ENCODE peak calls at places on chromosome 1, in nine cellular contexts. One of them, this sample, is unnamed.

GRCh38 chr1:207579436-207579799 is 65.5 kb upstream of the CR1L start:
- DNase-seq in HFF-Myc: peak; percentile 61
- DNase-seq in ovary: peak; percentile 19
- DNase-seq in heart right ventricle: peak; percentile 9
- DNase-seq in lung: peak; percentile 48
- DNase-seq in RWPE1: peak; percentile 45
- DNase-seq in GM12865: peak; percentile 74
- DNase-seq in endodermal cell: peak; percentile 92
- DNase-seq in GM13977: peak; percentile 27
- DNase-seq in this sample: no peak

GRCh38 chr1:153779781-153780541 is 4.8 kb downstream of the SLC27A3 start:
- DNase-seq in heart right ventricle: no peak
- DNase-seq in HFF-Myc: no peak
- DNase-seq in GM13977: no peak
- DNase-seq in RWPE1: no peak
- DNase-seq in ovary: no peak
- DNase-seq in endodermal cell: no peak
- DNase-seq in lung: no peak
- DNase-seq in GM12865: no peak
- DNase-seq in this sample: peak; percentile 67

GRCh38 chr1:17687125-17687524 is 68.0 kb upstream of the ACTL8 start:
- DNase-seq in lung: no peak
- DNase-seq in ovary: no peak
- DNase-seq in HFF-Myc: no peak
- DNase-seq in GM12865: no peak
- DNase-seq in endodermal cell: no peak
- DNase-seq in RWPE1: no peak
- DNase-seq in heart right ventricle: no peak
- DNase-seq in GM13977: no peak
- DNase-seq in this sample: no peak

GRCh38 chr1:174788981-174789380 is 210.8 kb upstream of the CACYBP start:
- DNase-seq in GM12865: no peak
- DNase-seq in GM13977: no peak
- DNase-seq in ovary: no peak
- DNase-seq in lung: no peak
- DNase-seq in endodermal cell: no peak
- DNase-seq in HFF-Myc: peak; percentile 21
- DNase-seq in RWPE1: peak; percentile 69
- DNase-seq in heart right ventricle: no peak
- DNase-seq in this sample: no peak

GRCh38 chr1:12715896-12716437 is at the start of gene AADACL3:
- DNase-seq in ovary: no peak
- DNase-seq in HFF-Myc: no peak
- DNase-seq in endodermal cell: peak; percentile 59
- DNase-seq in RWPE1: no peak
- DNase-seq in heart right ventricle: no peak
- DNase-seq in GM12865: no peak
- DNase-seq in lung: no peak
- DNase-seq in GM13977: no peak
- DNase-seq in this sample: no peak

GRCh38 chr1:89005286-89006151 is 13.1 kb upstream of the KYAT3 start:
- DNase-seq in GM13977: no peak
- DNase-seq in HFF-Myc: no peak
- DNase-seq in ovary: no peak
- DNase-seq in lung: no peak
- DNase-seq in GM12865: no peak
- DNase-seq in RWPE1: no peak
- DNase-seq in endodermal cell: no peak
- DNase-seq in heart right ventricle: no peak
- DNase-seq in this sample: no peak

GRCh38 chr1:147849097-147849873 is 53.3 kb upstream of the GJA8 start:
- DNase-seq in lung: no peak
- DNase-seq in HFF-Myc: no peak
- DNase-seq in RWPE1: no peak
- DNase-seq in heart right ventricle: no peak
- DNase-seq in GM12865: no peak
- DNase-seq in ovary: no peak
- DNase-seq in endodermal cell: no peak
- DNase-seq in GM13977: no peak
- DNase-seq in this sample: no peak

GRCh38 chr1:6445062-6445763 is 20.6 kb downstream of the ESPN start:
- DNase-seq in endodermal cell: peak; percentile 88
- DNase-seq in lung: peak; percentile 62
- DNase-seq in heart right ventricle: no peak
- DNase-seq in GM12865: peak; percentile 41
- DNase-seq in RWPE1: no peak
- DNase-seq in HFF-Myc: no peak
- DNase-seq in GM13977: no peak
- DNase-seq in ovary: no peak
- DNase-seq in this sample: peak; percentile 86

GRCh38 chr1:114345930-114346479 is 165.0 kb downstream of the TRIM33 start:
- DNase-seq in HFF-Myc: no peak
- DNase-seq in endodermal cell: peak; percentile 82
- DNase-seq in RWPE1: peak; percentile 38
- DNase-seq in ovary: peak; percentile 39
- DNase-seq in GM13977: peak; percentile 45
- DNase-seq in GM12865: no peak
- DNase-seq in heart right ventricle: peak; percentile 14
- DNase-seq in lung: no peak
- DNase-seq in this sample: no peak

GRCh38 chr1:173149887-173150286 is 57.2 kb downstream of the TNFSF4 start:
- DNase-seq in HFF-Myc: no peak
- DNase-seq in endodermal cell: no peak
- DNase-seq in GM12865: no peak
- DNase-seq in ovary: no peak
- DNase-seq in RWPE1: peak; percentile 79
- DNase-seq in lung: peak; percentile 62
- DNase-seq in heart right ventricle: no peak
- DNase-seq in GM13977: no peak
- DNase-seq in this sample: no peak

GRCh38 chr1:92315766-92316413 is 17.0 kb downstream of the RPAP2 start:
- DNase-seq in HFF-Myc: no peak
- DNase-seq in RWPE1: no peak
- DNase-seq in GM12865: no peak
- DNase-seq in heart right ventricle: no peak
- DNase-seq in lung: no peak
- DNase-seq in endodermal cell: no peak
- DNase-seq in ovary: no peak
- DNase-seq in GM13977: no peak
- DNase-seq in this sample: no peak

GRCh38 chr1:201447911-201448871 is 20.8 kb downstream of the PHLDA3 start:
- DNase-seq in RWPE1: peak; percentile 91
- DNase-seq in GM12865: peak; percentile 87
- DNase-seq in heart right ventricle: peak; percentile 74
- DNase-seq in ovary: peak; percentile 67
- DNase-seq in HFF-Myc: no peak
- DNase-seq in GM13977: peak; percentile 83
- DNase-seq in lung: peak; percentile 75
- DNase-seq in endodermal cell: peak; percentile 95
- DNase-seq in this sample: no peak

GRCh38 chr1:53066941-53067738 is 5.1 kb downstream of the PODN start:
- DNase-seq in ovary: peak; percentile 22
- DNase-seq in endodermal cell: peak; percentile 39
- DNase-seq in GM12865: no peak
- DNase-seq in GM13977: peak; percentile 10
- DNase-seq in HFF-Myc: no peak
- DNase-seq in heart right ventricle: no peak
- DNase-seq in lung: no peak
- DNase-seq in RWPE1: no peak
- DNase-seq in this sample: peak; percentile 68

GRCh38 chr1:174875306-174875705 is 124.4 kb upstream of the CACYBP start:
- DNase-seq in ovary: no peak
- DNase-seq in GM13977: no peak
- DNase-seq in GM12865: peak; percentile 66
- DNase-seq in lung: peak; percentile 78
- DNase-seq in heart right ventricle: no peak
- DNase-seq in endodermal cell: peak; percentile 66
- DNase-seq in HFF-Myc: no peak
- DNase-seq in RWPE1: peak; percentile 52
- DNase-seq in this sample: no peak

GRCh38 chr1:37471345-37472231 is 2.8 kb upstream of the ZC3H12A start:
- DNase-seq in GM12865: no peak
- DNase-seq in ovary: peak; percentile 79
- DNase-seq in RWPE1: peak; percentile 92
- DNase-seq in heart right ventricle: peak; percentile 72
- DNase-seq in lung: peak; percentile 65
- DNase-seq in GM13977: no peak
- DNase-seq in HFF-Myc: no peak
- DNase-seq in endodermal cell: peak; percentile 91
- DNase-seq in this sample: peak; percentile 97

GRCh38 chr1:17437260-17438175 is 2.0 kb downstream of the RCC2 start:
- DNase-seq in GM12865: peak; percentile 68
- DNase-seq in ovary: peak; percentile 53
- DNase-seq in GM13977: peak; percentile 96
- DNase-seq in endodermal cell: peak; percentile 80
- DNase-seq in heart right ventricle: peak; percentile 21
- DNase-seq in lung: no peak
- DNase-seq in RWPE1: peak; percentile 66
- DNase-seq in HFF-Myc: no peak
- DNase-seq in this sample: no peak

GRCh38 chr1:184743062-184743756 is 11.4 kb downstream of the EDEM3 start:
- DNase-seq in HFF-Myc: no peak
- DNase-seq in GM12865: peak; percentile 81
- DNase-seq in endodermal cell: no peak
- DNase-seq in GM13977: peak; percentile 39
- DNase-seq in lung: no peak
- DNase-seq in heart right ventricle: no peak
- DNase-seq in RWPE1: no peak
- DNase-seq in ovary: no peak
- DNase-seq in this sample: no peak

GRCh38 chr1:169049258-169049936 is 57.1 kb upstream of the ATP1B1 start:
- DNase-seq in GM13977: no peak
- DNase-seq in HFF-Myc: peak; percentile 27
- DNase-seq in RWPE1: no peak
- DNase-seq in ovary: no peak
- DNase-seq in endodermal cell: no peak
- DNase-seq in GM12865: no peak
- DNase-seq in lung: no peak
- DNase-seq in heart right ventricle: no peak
- DNase-seq in this sample: no peak

GRCh38 chr1:12188115-12188514 is 21.3 kb downstream of the TNFRSF1B start:
- DNase-seq in heart right ventricle: no peak
- DNase-seq in HFF-Myc: no peak
- DNase-seq in RWPE1: no peak
- DNase-seq in ovary: no peak
- DNase-seq in endodermal cell: no peak
- DNase-seq in lung: no peak
- DNase-seq in GM13977: no peak
- DNase-seq in GM12865: no peak
- DNase-seq in this sample: no peak

GRCh38 chr1:28508435-28508754 is 2.6 kb downstream of the RCC1 start:
- DNase-seq in lung: no peak
- DNase-seq in HFF-Myc: no peak
- DNase-seq in GM13977: no peak
- DNase-seq in ovary: no peak
- DNase-seq in heart right ventricle: no peak
- DNase-seq in endodermal cell: no peak
- DNase-seq in RWPE1: no peak
- DNase-seq in GM12865: peak; percentile 28
- DNase-seq in this sample: no peak
- TF ChIP-seq CTCF in lung: no peak
- TF ChIP-seq CTCF in HFF-Myc: no peak
- TF ChIP-seq CTCF in GM13977: no peak
- TF ChIP-seq CTCF in ovary: no peak
- TF ChIP-seq CTCF in heart right ventricle: no peak
- TF ChIP-seq CTCF in endodermal cell: no peak
- TF ChIP-seq CTCF in RWPE1: no peak
- TF ChIP-seq CTCF in GM12865: no peak
- TF ChIP-seq CTCF in this sample: no peak

GRCh38 chr1:160085686-160086089 is 4.3 kb downstream of the KCNJ9 start:
- DNase-seq in ovary: peak; percentile 78
- DNase-seq in heart right ventricle: peak; percentile 76
- DNase-seq in endodermal cell: peak; percentile 96
- DNase-seq in GM12865: peak; percentile 78
- DNase-seq in HFF-Myc: no peak
- DNase-seq in GM13977: peak; percentile 93
- DNase-seq in RWPE1: peak; percentile 51
- DNase-seq in lung: peak; percentile 66
- DNase-seq in this sample: no peak
- TF ChIP-seq CTCF in ovary: peak; percentile 34
- TF ChIP-seq CTCF in heart right ventricle: peak; percentile 75
- TF ChIP-seq CTCF in endodermal cell: peak; percentile 98
- TF ChIP-seq CTCF in GM12865: peak; percentile 88
- TF ChIP-seq CTCF in HFF-Myc: peak; percentile 94
- TF ChIP-seq CTCF in GM13977: peak; percentile 84
- TF ChIP-seq CTCF in RWPE1: no peak
- TF ChIP-seq CTCF in lung: peak; percentile 66
- TF ChIP-seq CTCF in this sample: peak; percentile 88

GRCh38 chr1:84644472-84644871 is 45.8 kb downstream of the SSX2IP start:
- DNase-seq in lung: no peak
- DNase-seq in HFF-Myc: no peak
- DNase-seq in RWPE1: no peak
- DNase-seq in endodermal cell: no peak
- DNase-seq in heart right ventricle: no peak
- DNase-seq in GM13977: no peak
- DNase-seq in ovary: no peak
- DNase-seq in GM12865: no peak
- DNase-seq in this sample: no peak
- TF ChIP-seq CTCF in lung: no peak
- TF ChIP-seq CTCF in HFF-Myc: peak; percentile 4
- TF ChIP-seq CTCF in RWPE1: no peak
- TF ChIP-seq CTCF in endodermal cell: peak; percentile 57
- TF ChIP-seq CTCF in heart right ventricle: no peak
- TF ChIP-seq CTCF in GM13977: no peak
- TF ChIP-seq CTCF in ovary: no peak
- TF ChIP-seq CTCF in GM12865: no peak
- TF ChIP-seq CTCF in this sample: no peak

GRCh38 chr1:48743480-48743879 is 33.2 kb downstream of the BEND5 start:
- DNase-seq in heart right ventricle: no peak
- DNase-seq in lung: no peak
- DNase-seq in GM13977: no peak
- DNase-seq in ovary: no peak
- DNase-seq in endodermal cell: no peak
- DNase-seq in RWPE1: no peak
- DNase-seq in HFF-Myc: no peak
- DNase-seq in GM12865: no peak
- DNase-seq in this sample: no peak
- TF ChIP-seq CTCF in heart right ventricle: no peak
- TF ChIP-seq CTCF in lung: no peak
- TF ChIP-seq CTCF in GM13977: no peak
- TF ChIP-seq CTCF in ovary: no peak
- TF ChIP-seq CTCF in endodermal cell: peak; percentile 10
- TF ChIP-seq CTCF in RWPE1: no peak
- TF ChIP-seq CTCF in HFF-Myc: no peak
- TF ChIP-seq CTCF in GM12865: no peak
- TF ChIP-seq CTCF in this sample: no peak

GRCh38 chr1:160550572-160551034 is 27.5 kb upstream of the SLAMF6 start:
- DNase-seq in HFF-Myc: no peak
- DNase-seq in GM13977: no peak
- DNase-seq in lung: no peak
- DNase-seq in heart right ventricle: no peak
- DNase-seq in ovary: no peak
- DNase-seq in RWPE1: no peak
- DNase-seq in endodermal cell: peak; percentile 81
- DNase-seq in GM12865: peak; percentile 56
- DNase-seq in this sample: no peak
- TF ChIP-seq CTCF in HFF-Myc: no peak
- TF ChIP-seq CTCF in GM13977: peak; percentile 60
- TF ChIP-seq CTCF in lung: no peak
- TF ChIP-seq CTCF in heart right ventricle: no peak
- TF ChIP-seq CTCF in ovary: no peak
- TF ChIP-seq CTCF in RWPE1: no peak
- TF ChIP-seq CTCF in endodermal cell: peak; percentile 73
- TF ChIP-seq CTCF in GM12865: peak; percentile 37
- TF ChIP-seq CTCF in this sample: no peak

This sample was measured in chondrocyte.